ENCODE peak calls at places on chromosomes 12 and 14, in five cellular contexts. One of them, this sample, is unnamed. For H3K4me1 and H3K36me3, the result is how much of the 10 kb centered on the place peaks cover.

GRCh38 chr14:36665887-36666415 is 4.3 kb downstream of the PAX9 start:
- DNase-seq in heart right ventricle: no peak
- DNase-seq in transverse colon: no peak
- DNase-seq in K562: no peak
- DNase-seq in GM23248: no peak
- DNase-seq in this sample: no peak

GRCh38 chr12:67052981-67053380 is 216.2 kb upstream of the CAND1 start:
- DNase-seq in heart right ventricle: no peak
- DNase-seq in transverse colon: no peak
- DNase-seq in K562: no peak
- DNase-seq in GM23248: no peak
- DNase-seq in this sample: no peak

GRCh38 chr14:78608998-78609787 is 439.0 kb downstream of the NRXN3 start:
- DNase-seq in heart right ventricle: no peak
- DNase-seq in transverse colon: no peak
- DNase-seq in K562: no peak
- DNase-seq in GM23248: no peak
- DNase-seq in this sample: peak

GRCh38 chr12:41967668-41968649 is 176.7 kb downstream of the GXYLT1 start:
- DNase-seq in heart right ventricle: no peak
- DNase-seq in transverse colon: no peak
- DNase-seq in K562: no peak
- DNase-seq in GM23248: no peak
- DNase-seq in this sample: no peak

GRCh38 chr12:13102481-13103195 is 829 bp downstream of the GSG1 start:
- DNase-seq in heart right ventricle: no peak
- DNase-seq in transverse colon: no peak
- DNase-seq in K562: no peak
- DNase-seq in GM23248: peak
- DNase-seq in this sample: no peak

GRCh38 chr12:107558141-107558815 is 127.3 kb upstream of the PWP1 start:
- DNase-seq in heart right ventricle: no peak
- DNase-seq in transverse colon: no peak
- DNase-seq in K562: no peak
- DNase-seq in GM23248: no peak
- DNase-seq in this sample: no peak

GRCh38 chr14:102927346-102927877 is 4.9 kb downstream of the AMN start:
- DNase-seq in heart right ventricle: no peak
- DNase-seq in transverse colon: peak
- DNase-seq in K562: no peak
- DNase-seq in GM23248: no peak
- DNase-seq in this sample: peak

GRCh38 chr14:69149461-69150244 is 3.3 kb downstream of the DCAF5 start:
- DNase-seq in heart right ventricle: no peak
- DNase-seq in transverse colon: no peak
- DNase-seq in K562: no peak
- DNase-seq in GM23248: peak
- DNase-seq in this sample: no peak

GRCh38 chr12:115918763-115919162 is 358.7 kb downstream of the MED13L start:
- DNase-seq in heart right ventricle: no peak
- DNase-seq in transverse colon: no peak
- DNase-seq in K562: no peak
- DNase-seq in GM23248: no peak
- DNase-seq in this sample: no peak

GRCh38 chr12:26017484-26018211 is 59.2 kb downstream of the RASSF8 start:
- DNase-seq in heart right ventricle: no peak
- DNase-seq in transverse colon: no peak
- DNase-seq in K562: peak
- DNase-seq in GM23248: peak
- DNase-seq in this sample: peak

GRCh38 chr12:29157486-29157946 is 8.4 kb downstream of the FAR2 start:
- DNase-seq in heart right ventricle: no peak
- DNase-seq in transverse colon: no peak
- DNase-seq in K562: no peak
- DNase-seq in GM23248: peak
- DNase-seq in this sample: no peak

GRCh38 chr12:80400591-80400991 is 43.4 kb upstream of the PTPRQ start:
- DNase-seq in heart right ventricle: no peak
- DNase-seq in transverse colon: no peak
- DNase-seq in K562: no peak
- DNase-seq in GM23248: no peak
- DNase-seq in this sample: no peak

GRCh38 chr12:95805864-95806669 is 15.5 kb upstream of the NTN4 start:
- DNase-seq in heart right ventricle: no peak
- DNase-seq in transverse colon: no peak
- DNase-seq in K562: no peak
- DNase-seq in GM23248: peak
- DNase-seq in this sample: no peak

GRCh38 chr12:89429539-89429938 is 77.2 kb upstream of the DUSP6 start:
- DNase-seq in heart right ventricle: no peak
- DNase-seq in transverse colon: no peak
- DNase-seq in K562: no peak
- DNase-seq in GM23248: no peak
- DNase-seq in this sample: no peak

GRCh38 chr12:84497819-84498218 is 414.8 kb downstream of the SLC6A15 start:
- DNase-seq in heart right ventricle: no peak
- DNase-seq in transverse colon: no peak
- DNase-seq in K562: no peak
- DNase-seq in GM23248: peak
- DNase-seq in this sample: no peak

GRCh38 chr12:14961466-14962155 is at the start of gene ARHGDIB:
- DNase-seq in heart right ventricle: peak
- DNase-seq in transverse colon: peak
- DNase-seq in K562: peak
- DNase-seq in GM23248: peak
- DNase-seq in this sample: peak

GRCh38 chr12:104177663-104178501 is 37.7 kb upstream of the TXNRD1 start:
- DNase-seq in heart right ventricle: peak
- DNase-seq in transverse colon: peak
- DNase-seq in K562: peak
- DNase-seq in GM23248: peak
- DNase-seq in this sample: peak

GRCh38 chr14:53890611-53891091 is 66.0 kb downstream of the BMP4 start:
- DNase-seq in heart right ventricle: peak
- DNase-seq in transverse colon: no peak
- DNase-seq in K562: no peak
- DNase-seq in GM23248: no peak
- DNase-seq in this sample: no peak

GRCh38 chr12:50453872-50454271 is 50.9 kb upstream of the DIP2B start:
- DNase-seq in heart right ventricle: no peak
- DNase-seq in transverse colon: no peak
- DNase-seq in K562: no peak
- DNase-seq in GM23248: no peak
- DNase-seq in this sample: no peak

GRCh38 chr14:24367506-24368214 is at the start of gene NFATC4:
- DNase-seq in heart right ventricle: peak
- DNase-seq in transverse colon: peak
- DNase-seq in K562: peak
- DNase-seq in GM23248: peak
- DNase-seq in this sample: peak

GRCh38 chr12:53984901-53985357 is at the start of gene HOXC10:
- DNase-seq in heart right ventricle: peak
- DNase-seq in transverse colon: peak
- DNase-seq in K562: peak
- DNase-seq in GM23248: peak
- DNase-seq in this sample: peak

GRCh38 chr12:64428956-64429355 is 23.0 kb upstream of the TBK1 start:
- DNase-seq in heart right ventricle: no peak
- DNase-seq in transverse colon: no peak
- DNase-seq in K562: no peak
- DNase-seq in GM23248: no peak
- DNase-seq in this sample: no peak

GRCh38 chr12:106493531-106493930 is 89.3 kb upstream of the RFX4 start:
- DNase-seq in heart right ventricle: no peak
- DNase-seq in transverse colon: no peak
- DNase-seq in K562: no peak
- DNase-seq in GM23248: no peak
- DNase-seq in this sample: peak

GRCh38 chr14:101729382-101729781 is 32.1 kb upstream of the PPP2R5C start:
- DNase-seq in heart right ventricle: no peak
- DNase-seq in transverse colon: no peak
- DNase-seq in K562: no peak
- DNase-seq in GM23248: no peak
- DNase-seq in this sample: no peak

GRCh38 chr12:2481951-2482350 is 312.8 kb upstream of the FKBP4 start:
- DNase-seq in heart right ventricle: no peak
- DNase-seq in transverse colon: no peak
- DNase-seq in K562: no peak
- DNase-seq in GM23248: no peak
- DNase-seq in this sample: no peak

GRCh38 chr14:64215978-64216377 is 78.2 kb downstream of the ESR2 start:
- DNase-seq in heart right ventricle: no peak
- DNase-seq in transverse colon: no peak
- DNase-seq in K562: no peak
- DNase-seq in GM23248: no peak
- DNase-seq in this sample: no peak

GRCh38 chr12:90871697-90872096 is 83.3 kb downstream of the CCER1 start:
- DNase-seq in heart right ventricle: no peak
- DNase-seq in transverse colon: no peak
- DNase-seq in K562: no peak
- DNase-seq in GM23248: no peak
- DNase-seq in this sample: peak

GRCh38 chr14:56664811-56665421 is 85.3 kb downstream of the TMEM260 start:
- DNase-seq in heart right ventricle: no peak
- DNase-seq in transverse colon: no peak
- DNase-seq in K562: peak
- DNase-seq in GM23248: no peak
- DNase-seq in this sample: no peak

GRCh38 chr14:101128478-101129450 is 225.2 kb upstream of the RTL1 start:
- DNase-seq in heart right ventricle: no peak
- DNase-seq in transverse colon: no peak
- DNase-seq in K562: no peak
- DNase-seq in GM23248: no peak
- DNase-seq in this sample: no peak

GRCh38 chr12:126874427-126875026 is 1392.4 kb upstream of the TMEM132C start:
- DNase-seq in heart right ventricle: peak
- DNase-seq in transverse colon: peak
- DNase-seq in K562: peak
- DNase-seq in GM23248: peak
- DNase-seq in this sample: peak

GRCh38 chr14:89184952-89185351 is 232.1 kb downstream of the FOXN3 start:
- DNase-seq in heart right ventricle: no peak
- DNase-seq in transverse colon: no peak
- DNase-seq in K562: no peak
- DNase-seq in GM23248: no peak
- DNase-seq in this sample: no peak

GRCh38 chr12:127494961-127495915 is 771.7 kb upstream of the TMEM132C start:
- DNase-seq in heart right ventricle: no peak
- DNase-seq in transverse colon: no peak
- DNase-seq in K562: no peak
- DNase-seq in GM23248: no peak
- DNase-seq in this sample: no peak

GRCh38 chr14:39264057-39264456 is 30.3 kb downstream of the MIA2 start:
- DNase-seq in heart right ventricle: no peak
- DNase-seq in transverse colon: no peak
- DNase-seq in K562: no peak
- DNase-seq in GM23248: no peak
- DNase-seq in this sample: no peak

GRCh38 chr12:58117667-58118066 is 176.3 kb downstream of the ATP23 start:
- DNase-seq in heart right ventricle: no peak
- DNase-seq in transverse colon: no peak
- DNase-seq in K562: no peak
- DNase-seq in GM23248: no peak
- DNase-seq in this sample: no peak
- H3K27ac ChIP-seq in heart right ventricle: no peak
- H3K27ac ChIP-seq in transverse colon: no peak
- H3K27ac ChIP-seq in K562: no peak
- H3K27ac ChIP-seq in GM23248: no peak
- H3K27ac ChIP-seq in this sample: no peak

GRCh38 chr14:104680806-104681688 is 8.4 kb upstream of the INF2 start:
- DNase-seq in heart right ventricle: no peak
- DNase-seq in transverse colon: peak
- DNase-seq in K562: no peak
- DNase-seq in GM23248: peak
- DNase-seq in this sample: peak
- H3K4me1 ChIP-seq in heart right ventricle: half or more
- H3K4me1 ChIP-seq in transverse colon: half or more
- H3K4me1 ChIP-seq in K562: half or more
- H3K4me1 ChIP-seq in GM23248: under half
- H3K4me1 ChIP-seq in this sample: under half

GRCh38 chr12:112208511-112208910 is 83.2 kb downstream of the TRAFD1 start:
- DNase-seq in heart right ventricle: no peak
- DNase-seq in transverse colon: no peak
- DNase-seq in K562: no peak
- DNase-seq in GM23248: no peak
- DNase-seq in this sample: no peak
- H3K36me3 ChIP-seq in heart right ventricle: under half
- H3K36me3 ChIP-seq in transverse colon: under half
- H3K36me3 ChIP-seq in K562: half or more
- H3K36me3 ChIP-seq in GM23248: under half
- H3K36me3 ChIP-seq in this sample: under half

DNA sequence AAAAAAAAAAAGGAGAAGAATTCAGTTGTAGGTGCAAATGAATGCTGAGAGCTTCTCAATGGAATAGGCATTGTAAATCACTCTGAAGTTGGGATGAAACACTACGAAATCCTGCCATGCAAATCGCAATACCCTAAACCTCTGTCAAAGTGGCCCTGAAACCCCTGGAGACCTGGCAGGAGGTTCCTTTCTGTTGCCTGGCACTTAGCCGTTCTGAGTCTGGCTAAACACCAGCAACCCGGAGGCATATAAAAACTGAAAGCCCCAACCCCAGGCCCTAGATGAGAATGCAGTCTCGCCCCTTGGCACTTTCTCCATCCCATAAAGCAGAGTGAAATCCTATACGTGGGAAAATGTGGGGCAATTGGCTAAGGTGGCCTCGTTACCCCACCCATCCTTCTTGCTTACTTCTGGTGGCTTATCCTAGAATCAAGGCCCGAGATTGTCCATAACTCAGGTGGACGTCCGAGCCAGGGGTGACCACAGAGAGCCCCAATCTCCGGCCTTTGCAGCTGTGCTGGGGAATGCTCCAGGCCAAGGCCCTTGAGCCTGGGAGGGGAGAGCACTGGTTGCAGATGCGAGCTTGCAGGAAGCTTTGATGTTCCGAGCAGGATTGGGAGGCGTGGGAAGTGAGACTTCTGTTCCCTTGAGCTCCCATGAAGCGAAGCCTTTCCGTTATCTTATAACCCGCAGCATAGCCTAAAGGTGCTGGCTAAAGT is 151.7 kb upstream of the PARP11 start:
- DNase-seq in heart right ventricle: no peak
- DNase-seq in transverse colon: no peak
- DNase-seq in K562: no peak
- DNase-seq in GM23248: no peak
- DNase-seq in this sample: no peak
- H3K27ac ChIP-seq in heart right ventricle: no peak
- H3K27ac ChIP-seq in transverse colon: no peak
- H3K27ac ChIP-seq in K562: no peak
- H3K27ac ChIP-seq in GM23248: no peak
- H3K27ac ChIP-seq in this sample: no peak

GRCh38 chr12:47801170-47801903 is 18.4 kb downstream of the HDAC7 start:
- DNase-seq in heart right ventricle: no peak
- DNase-seq in transverse colon: no peak
- DNase-seq in K562: no peak
- DNase-seq in GM23248: peak
- DNase-seq in this sample: no peak
- H3K4me1 ChIP-seq in heart right ventricle: half or more
- H3K4me1 ChIP-seq in transverse colon: half or more
- H3K4me1 ChIP-seq in K562: under half
- H3K4me1 ChIP-seq in GM23248: under half
- H3K4me1 ChIP-seq in this sample: under half